ENCODE peak calls at places on chromosomes 5 and 9, in five cellular contexts. C, U, Z, M and X are unnamed samples.
A peak's percentile ranks its signal among the peaks of the same experiment; 100 is the strongest.

GRCh38 chr5:133075572-133076536 is 24.0 kb downstream of the HSPA4 start:
- DNase-seq in C (no peak), U (no peak), Z (no peak), M (peak; percentile 28), X (no peak)

GRCh38 chr5:56696900-56697299 is 118.4 kb upstream of the MAP3K1 start:
- DNase-seq in C (no peak), U (no peak), Z (no peak), M (no peak), X (no peak)

GRCh38 chr9:31028137-31028536 is 1356.3 kb upstream of the ACO1 start:
- DNase-seq in C (no peak), U (no peak), Z (no peak), M (no peak), X (no peak)

GRCh38 chr9:111992523-111992922 is 95.9 kb downstream of the UGCG start:
- DNase-seq in C (no peak), U (no peak), Z (peak; percentile 77), M (no peak), X (no peak)

GRCh38 chr5:106127341-106127781 is 1543.4 kb downstream of the EFNA5 start:
- DNase-seq in C (no peak), U (no peak), Z (peak; percentile 52), M (no peak), X (no peak)

GRCh38 chr5:113005454-113005853 is 28.9 kb downstream of the DCP2 start:
- DNase-seq in C (no peak), U (no peak), Z (no peak), M (no peak), X (no peak)

GRCh38 chr9:70421272-70422180 is 7.1 kb upstream of the KLF9 start:
- DNase-seq in C (no peak), U (no peak), Z (no peak), M (no peak), X (no peak)

GRCh38 chr5:131466171-131466766 is 168.8 kb downstream of the RAPGEF6 start:
- DNase-seq in C (no peak), U (no peak), Z (no peak), M (no peak), X (no peak)

GRCh38 chr9:135036861-135037465 is 50.5 kb upstream of the OLFM1 start:
- DNase-seq in C (no peak), U (no peak), Z (no peak), M (no peak), X (no peak)

DNA sequence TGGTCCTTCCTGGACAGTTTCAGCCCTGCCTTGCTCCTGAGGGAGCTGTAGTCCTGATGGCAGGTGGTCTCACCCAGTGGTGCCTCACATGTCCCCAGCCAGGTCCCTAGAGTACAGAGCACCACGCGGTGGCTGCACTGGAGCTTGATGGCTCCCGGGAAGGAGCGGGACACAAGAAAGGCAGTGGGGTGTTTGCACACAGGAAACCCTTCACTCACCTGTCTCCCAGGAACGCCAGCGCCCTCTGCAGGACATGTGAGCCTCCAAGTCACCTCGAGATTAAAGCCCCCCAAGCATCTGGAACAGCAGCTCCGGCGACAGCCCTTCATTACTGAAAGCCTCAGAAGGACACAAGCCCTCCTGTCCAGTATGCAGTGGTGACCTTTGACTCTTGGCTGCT is 19.9 kb upstream of the TMEM250 start:
- DNase-seq in C (peak; percentile 66), U (peak; percentile 77), Z (no peak), M (peak; percentile 44), X (peak; percentile 67)
- TF ChIP-seq SUZ12 in C (no peak), U (no peak), Z (no peak), M (no peak), X (no peak)

GRCh38 chr5:43780586-43780985 is 177.6 kb downstream of the NNT start:
- DNase-seq in C (no peak), U (no peak), Z (no peak), M (no peak), X (no peak)
- TF ChIP-seq SUZ12 in C (no peak), U (no peak), Z (no peak), M (no peak), X (no peak)

DNA sequence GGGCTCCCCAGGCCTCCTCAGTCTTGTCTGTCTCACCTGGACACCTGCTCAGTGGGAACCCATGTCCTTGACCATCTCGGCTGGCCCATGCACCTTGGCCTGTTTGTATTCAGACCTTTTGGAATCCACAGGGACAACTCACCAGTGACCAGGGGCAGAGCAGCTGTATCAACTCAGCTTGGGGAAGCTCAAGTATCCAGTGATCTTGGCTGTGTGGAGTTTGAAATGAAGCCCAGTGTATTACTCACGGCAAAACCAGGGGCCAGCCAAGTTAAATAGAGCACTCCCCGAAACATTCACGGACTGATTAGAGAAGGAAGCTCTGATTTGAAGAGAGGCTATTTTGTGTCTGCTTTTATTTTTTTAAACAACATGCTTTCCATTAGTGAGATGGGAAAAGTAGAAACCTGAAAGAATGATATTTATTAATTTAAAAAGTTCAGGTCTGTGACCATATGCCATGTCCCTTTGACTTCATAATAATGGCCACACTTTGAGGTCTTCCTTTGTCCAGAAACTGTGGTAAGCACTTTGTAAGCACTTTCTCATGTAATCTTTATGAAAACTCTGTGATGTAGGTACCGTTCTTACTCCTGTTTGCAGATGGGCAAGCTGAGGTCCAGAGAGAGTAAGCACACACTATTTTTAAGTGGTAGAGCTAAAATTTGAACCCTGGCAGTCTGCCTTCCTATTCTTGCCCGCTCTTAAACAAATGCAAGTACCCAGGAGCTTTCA is 656.5 kb downstream of the BNC2 start:
- DNase-seq in C (no peak), U (no peak), Z (no peak), M (no peak), X (no peak)
- TF ChIP-seq SUZ12 in C (no peak), U (no peak), Z (no peak), M (no peak), X (no peak)

DNA sequence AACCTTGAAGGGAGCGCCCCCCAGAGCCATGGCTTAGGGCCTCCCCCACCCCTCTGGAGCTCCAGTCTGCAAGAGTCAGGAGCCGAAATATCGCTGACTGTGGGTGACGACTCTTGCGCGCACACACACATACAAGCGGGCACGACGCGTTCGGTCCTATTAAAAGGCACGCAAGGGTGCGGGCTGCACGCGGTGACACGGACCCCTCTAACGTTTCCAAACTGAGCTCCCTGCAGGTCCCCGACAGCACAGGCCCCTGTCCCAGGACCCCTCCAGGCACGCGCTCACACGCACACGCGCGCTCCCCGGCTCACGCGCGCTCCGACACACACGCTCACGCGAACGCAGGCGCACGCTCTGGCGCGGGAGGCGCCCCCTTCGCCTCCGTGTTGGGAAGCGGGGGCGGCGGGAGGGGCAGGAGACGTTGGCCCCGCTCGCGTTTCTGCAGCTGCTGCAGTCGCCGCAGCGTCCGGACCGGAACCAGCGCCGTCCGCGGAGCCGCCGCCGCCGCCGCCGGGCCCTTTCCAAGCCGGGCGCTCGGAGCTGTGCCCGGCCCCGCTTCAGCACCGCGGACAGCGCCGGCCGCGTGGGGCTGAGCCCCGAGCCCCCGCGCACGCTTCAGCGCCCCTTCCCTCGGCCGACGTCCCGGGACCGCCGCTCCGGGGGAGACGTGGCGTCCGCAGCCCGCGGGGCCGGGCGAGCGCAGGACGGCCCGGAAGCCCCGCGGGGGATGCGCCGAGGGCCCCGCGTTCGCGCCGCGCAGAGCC is at the start of gene GRIN1:
- DNase-seq in C (no peak), U (no peak), Z (no peak), M (no peak), X (no peak)
- TF ChIP-seq SUZ12 in C (peak; percentile 53), U (peak; percentile 87), Z (peak; percentile 60), M (no peak), X (no peak)

DNA sequence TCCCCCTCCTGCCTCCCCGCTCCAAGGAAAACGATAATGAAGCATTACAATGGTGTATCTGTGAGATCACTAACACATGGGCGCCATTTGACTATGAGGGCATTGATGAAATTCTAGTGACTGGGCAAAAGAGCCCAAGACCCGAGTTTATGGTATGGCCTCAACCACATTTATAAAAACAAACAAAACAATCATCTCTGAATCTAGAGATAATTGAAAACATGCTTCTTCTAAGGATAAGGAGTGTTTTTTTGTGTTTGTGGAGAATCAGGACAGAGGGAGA is 100.9 kb upstream of the SEMA6A start:
- DNase-seq in C (no peak), U (no peak), Z (no peak), M (no peak), X (no peak)
- TF ChIP-seq SUZ12 in C (no peak), U (no peak), Z (no peak), M (no peak), X (no peak)

DNA sequence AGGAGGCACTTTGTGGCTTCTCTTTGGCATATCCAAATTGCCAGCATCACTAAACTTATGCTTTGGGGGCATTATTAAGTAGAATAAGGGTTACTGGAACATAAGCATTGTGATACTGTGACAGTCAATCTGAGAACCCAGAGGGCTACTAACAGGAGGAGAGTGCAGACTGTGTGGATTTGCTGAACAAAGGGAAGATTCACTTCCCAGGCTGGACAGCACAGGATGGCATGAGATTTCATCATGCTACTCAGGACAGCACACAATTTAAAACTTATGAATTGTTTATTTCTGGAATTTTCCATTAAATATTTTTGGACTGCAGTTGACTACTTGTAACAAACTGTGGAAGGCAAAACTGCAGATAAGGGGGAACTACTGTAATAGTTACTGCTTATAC is 212.5 kb downstream of the TMC1 start:
- DNase-seq in C (no peak), U (no peak), Z (no peak), M (no peak), X (no peak)
- TF ChIP-seq SUZ12 in C (no peak), U (no peak), Z (no peak), M (no peak), X (no peak)

GRCh38 chr5:42057254-42057690 is 132.2 kb downstream of the FBXO4 start:
- DNase-seq in C (peak; percentile 31), U (peak; percentile 43), Z (peak; percentile 20), M (peak; percentile 28), X (peak; percentile 63)
- TF ChIP-seq SUZ12 in C (no peak), U (no peak), Z (no peak), M (no peak), X (no peak)

GRCh38 chr5:179255527-179256228 is 89.6 kb downstream of the ADAMTS2 start:
- DNase-seq in C (no peak), U (no peak), Z (no peak), M (no peak), X (no peak)
- TF ChIP-seq SUZ12 in C (no peak), U (no peak), Z (no peak), M (no peak), X (no peak)

DNA sequence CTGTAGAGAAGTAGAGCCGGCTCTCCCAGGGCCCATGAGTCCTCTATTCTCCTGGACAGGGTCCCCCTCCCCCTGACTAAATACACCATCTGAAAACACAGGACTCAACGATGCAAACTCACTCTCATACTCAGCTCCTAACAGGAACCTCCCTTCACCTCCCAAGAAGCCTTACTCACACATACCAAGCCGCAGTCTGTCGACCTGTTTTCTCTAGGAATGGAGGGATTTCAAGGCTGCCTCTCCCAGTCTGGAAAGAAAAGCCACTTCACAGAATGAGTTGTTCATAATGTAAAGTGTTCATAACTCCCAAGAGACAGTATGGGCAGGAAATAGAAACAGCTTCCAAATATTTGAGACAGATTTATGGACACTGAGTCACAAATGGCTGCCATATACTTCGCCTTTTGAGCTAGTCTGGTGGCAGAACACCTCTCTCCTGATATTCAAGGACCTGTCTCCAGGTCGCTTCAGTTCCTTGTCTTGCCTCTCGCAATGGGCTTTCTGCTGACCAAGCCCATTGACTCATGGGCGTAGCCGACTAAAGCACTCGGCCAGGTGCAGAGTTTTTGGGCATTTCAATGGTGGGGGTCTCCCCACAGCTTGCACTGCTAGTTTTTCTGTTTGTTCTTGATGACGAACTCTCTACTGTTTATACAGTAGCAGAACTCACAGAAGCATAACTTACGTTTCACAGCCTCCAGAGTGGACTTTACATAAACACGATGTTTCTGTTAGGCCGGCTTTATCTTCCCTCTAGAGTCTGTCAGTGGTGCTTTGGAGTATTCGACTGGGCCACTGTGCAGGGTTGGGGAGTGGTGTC is 25.0 kb upstream of the IL17B start:
- DNase-seq in C (no peak), U (no peak), Z (no peak), M (no peak), X (no peak)
- TF ChIP-seq SUZ12 in C (no peak), U (no peak), Z (no peak), M (no peak), X (no peak)